ENCODE peak calls at places on chromosome 22, in nine cellular contexts. One of them, this sample, is unnamed.

GRCh38 chr22:35617137-35617755 is at the start of gene MB:
- DNase-seq in SK-MEL-5: no peak
- DNase-seq in RWPE1: no peak
- DNase-seq in posterior cingulate gyrus: no peak
- DNase-seq in HTR-8/SVneo: no peak
- DNase-seq in GM03348: no peak
- DNase-seq in stomach: no peak
- DNase-seq in EL: no peak
- DNase-seq in M059J: no peak
- DNase-seq in this sample: no peak

GRCh38 chr22:19612866-19613572 is 88.8 kb upstream of the CLDN5 start:
- DNase-seq in stomach: no peak
- DNase-seq in posterior cingulate gyrus: no peak
- DNase-seq in SK-MEL-5: no peak
- DNase-seq in HTR-8/SVneo: no peak
- DNase-seq in EL: no peak
- DNase-seq in M059J: no peak
- DNase-seq in GM03348: no peak
- DNase-seq in RWPE1: no peak
- DNase-seq in this sample: no peak

GRCh38 chr22:23496445-23496833 is 83.7 kb downstream of the IGLL1 start:
- DNase-seq in SK-MEL-5: no peak
- DNase-seq in EL: no peak
- DNase-seq in GM03348: peak
- DNase-seq in stomach: no peak
- DNase-seq in M059J: no peak
- DNase-seq in RWPE1: no peak
- DNase-seq in HTR-8/SVneo: no peak
- DNase-seq in posterior cingulate gyrus: no peak
- DNase-seq in this sample: no peak

GRCh38 chr22:19429950-19430889 is 1.3 kb downstream of the HIRA start:
- DNase-seq in EL: peak
- DNase-seq in stomach: peak
- DNase-seq in posterior cingulate gyrus: no peak
- DNase-seq in GM03348: peak
- DNase-seq in RWPE1: peak
- DNase-seq in HTR-8/SVneo: no peak
- DNase-seq in M059J: peak
- DNase-seq in SK-MEL-5: peak
- DNase-seq in this sample: peak

GRCh38 chr22:28514314-28514713 is 165.3 kb downstream of the TTC28 start:
- DNase-seq in HTR-8/SVneo: no peak
- DNase-seq in EL: no peak
- DNase-seq in SK-MEL-5: no peak
- DNase-seq in posterior cingulate gyrus: no peak
- DNase-seq in RWPE1: no peak
- DNase-seq in stomach: no peak
- DNase-seq in GM03348: peak
- DNase-seq in M059J: no peak
- DNase-seq in this sample: no peak

GRCh38 chr22:49869855-49870712 is 16.4 kb downstream of the ZBED4 start:
- DNase-seq in posterior cingulate gyrus: no peak
- DNase-seq in stomach: no peak
- DNase-seq in GM03348: no peak
- DNase-seq in HTR-8/SVneo: no peak
- DNase-seq in EL: no peak
- DNase-seq in SK-MEL-5: no peak
- DNase-seq in RWPE1: no peak
- DNase-seq in M059J: no peak
- DNase-seq in this sample: no peak

GRCh38 chr22:30285176-30285845 is 4.0 kb downstream of the CASTOR1 start:
- DNase-seq in posterior cingulate gyrus: no peak
- DNase-seq in SK-MEL-5: no peak
- DNase-seq in M059J: no peak
- DNase-seq in EL: no peak
- DNase-seq in RWPE1: no peak
- DNase-seq in HTR-8/SVneo: no peak
- DNase-seq in stomach: no peak
- DNase-seq in GM03348: no peak
- DNase-seq in this sample: no peak

GRCh38 chr22:42716649-42717127 is 4.0 kb downstream of the A4GALT start:
- DNase-seq in EL: no peak
- DNase-seq in SK-MEL-5: no peak
- DNase-seq in HTR-8/SVneo: no peak
- DNase-seq in RWPE1: no peak
- DNase-seq in GM03348: no peak
- DNase-seq in stomach: no peak
- DNase-seq in posterior cingulate gyrus: no peak
- DNase-seq in M059J: no peak
- DNase-seq in this sample: no peak

GRCh38 chr22:28029962-28030361 is 110.9 kb upstream of the PITPNB start:
- DNase-seq in GM03348: no peak
- DNase-seq in posterior cingulate gyrus: no peak
- DNase-seq in M059J: no peak
- DNase-seq in stomach: no peak
- DNase-seq in SK-MEL-5: no peak
- DNase-seq in HTR-8/SVneo: no peak
- DNase-seq in EL: no peak
- DNase-seq in RWPE1: no peak
- DNase-seq in this sample: no peak

GRCh38 chr22:31083923-31084810 is 3.0 kb downstream of the SMTN start:
- DNase-seq in posterior cingulate gyrus: no peak
- DNase-seq in SK-MEL-5: no peak
- DNase-seq in M059J: no peak
- DNase-seq in RWPE1: no peak
- DNase-seq in GM03348: no peak
- DNase-seq in EL: no peak
- DNase-seq in HTR-8/SVneo: no peak
- DNase-seq in stomach: no peak
- DNase-seq in this sample: no peak

GRCh38 chr22:48240165-48240934 is 1477.9 kb downstream of the TBC1D22A start:
- DNase-seq in M059J: no peak
- DNase-seq in HTR-8/SVneo: no peak
- DNase-seq in GM03348: no peak
- DNase-seq in RWPE1: no peak
- DNase-seq in posterior cingulate gyrus: no peak
- DNase-seq in stomach: peak
- DNase-seq in EL: no peak
- DNase-seq in SK-MEL-5: no peak
- DNase-seq in this sample: no peak

GRCh38 chr22:49046546-49047305 is 780.9 kb downstream of the BRD1 start:
- DNase-seq in RWPE1: no peak
- DNase-seq in HTR-8/SVneo: no peak
- DNase-seq in M059J: peak
- DNase-seq in stomach: no peak
- DNase-seq in EL: no peak
- DNase-seq in GM03348: no peak
- DNase-seq in posterior cingulate gyrus: peak
- DNase-seq in SK-MEL-5: peak
- DNase-seq in this sample: no peak

GRCh38 chr22:38462960-38463784 is 4.7 kb upstream of the KDELR3 start:
- DNase-seq in RWPE1: no peak
- DNase-seq in HTR-8/SVneo: no peak
- DNase-seq in stomach: no peak
- DNase-seq in posterior cingulate gyrus: no peak
- DNase-seq in SK-MEL-5: no peak
- DNase-seq in GM03348: no peak
- DNase-seq in EL: no peak
- DNase-seq in M059J: no peak
- DNase-seq in this sample: no peak

GRCh38 chr22:49967333-49968241 is 7.0 kb downstream of the PIM3 start:
- DNase-seq in SK-MEL-5: no peak
- DNase-seq in posterior cingulate gyrus: peak
- DNase-seq in stomach: peak
- DNase-seq in HTR-8/SVneo: no peak
- DNase-seq in M059J: no peak
- DNase-seq in RWPE1: no peak
- DNase-seq in GM03348: no peak
- DNase-seq in EL: no peak
- DNase-seq in this sample: no peak

GRCh38 chr22:49523374-49524008 is 304.2 kb downstream of the BRD1 start:
- DNase-seq in RWPE1: no peak
- DNase-seq in SK-MEL-5: no peak
- DNase-seq in GM03348: no peak
- DNase-seq in EL: no peak
- DNase-seq in M059J: no peak
- DNase-seq in stomach: no peak
- DNase-seq in posterior cingulate gyrus: no peak
- DNase-seq in HTR-8/SVneo: no peak
- DNase-seq in this sample: no peak

GRCh38 chr22:46578824-46579561 is 41.2 kb upstream of the GRAMD4 start:
- DNase-seq in RWPE1: no peak
- DNase-seq in EL: no peak
- DNase-seq in posterior cingulate gyrus: peak
- DNase-seq in GM03348: peak
- DNase-seq in M059J: no peak
- DNase-seq in SK-MEL-5: peak
- DNase-seq in HTR-8/SVneo: no peak
- DNase-seq in stomach: peak
- DNase-seq in this sample: no peak

GRCh38 chr22:46220921-46221320 is 29.2 kb downstream of the CDPF1 start:
- DNase-seq in HTR-8/SVneo: no peak
- DNase-seq in SK-MEL-5: no peak
- DNase-seq in RWPE1: no peak
- DNase-seq in posterior cingulate gyrus: no peak
- DNase-seq in GM03348: no peak
- DNase-seq in M059J: peak
- DNase-seq in EL: peak
- DNase-seq in stomach: no peak
- DNase-seq in this sample: no peak

GRCh38 chr22:36928826-36929535 is 15.6 kb downstream of the CSF2RB start:
- DNase-seq in posterior cingulate gyrus: no peak
- DNase-seq in EL: peak
- DNase-seq in GM03348: no peak
- DNase-seq in SK-MEL-5: no peak
- DNase-seq in stomach: no peak
- DNase-seq in HTR-8/SVneo: no peak
- DNase-seq in M059J: no peak
- DNase-seq in RWPE1: no peak
- DNase-seq in this sample: no peak

GRCh38 chr22:26737262-26737661 is 79.9 kb downstream of the MIAT start:
- DNase-seq in stomach: no peak
- DNase-seq in GM03348: peak
- DNase-seq in RWPE1: no peak
- DNase-seq in HTR-8/SVneo: no peak
- DNase-seq in M059J: no peak
- DNase-seq in posterior cingulate gyrus: no peak
- DNase-seq in SK-MEL-5: no peak
- DNase-seq in EL: no peak
- DNase-seq in this sample: no peak

GRCh38 chr22:44963055-44963454 is 46.8 kb downstream of the PHF21B start:
- DNase-seq in GM03348: no peak
- DNase-seq in SK-MEL-5: no peak
- DNase-seq in RWPE1: no peak
- DNase-seq in HTR-8/SVneo: no peak
- DNase-seq in posterior cingulate gyrus: no peak
- DNase-seq in EL: no peak
- DNase-seq in stomach: no peak
- DNase-seq in M059J: no peak
- DNase-seq in this sample: no peak

GRCh38 chr22:46070722-46071450 is 79.4 kb upstream of the PPARA start:
- DNase-seq in GM03348: peak
- DNase-seq in SK-MEL-5: peak
- DNase-seq in EL: peak
- DNase-seq in stomach: peak
- DNase-seq in M059J: no peak
- DNase-seq in posterior cingulate gyrus: peak
- DNase-seq in RWPE1: no peak
- DNase-seq in HTR-8/SVneo: peak
- DNase-seq in this sample: no peak

GRCh38 chr22:23398701-23399366 is 181.3 kb downstream of the IGLL1 start:
- DNase-seq in RWPE1: no peak
- DNase-seq in M059J: no peak
- DNase-seq in posterior cingulate gyrus: no peak
- DNase-seq in GM03348: no peak
- DNase-seq in HTR-8/SVneo: no peak
- DNase-seq in EL: no peak
- DNase-seq in stomach: no peak
- DNase-seq in SK-MEL-5: no peak
- DNase-seq in this sample: no peak

GRCh38 chr22:27241430-27242110 is 560.0 kb downstream of the MN1 start:
- DNase-seq in M059J: peak
- DNase-seq in EL: no peak
- DNase-seq in RWPE1: no peak
- DNase-seq in SK-MEL-5: no peak
- DNase-seq in GM03348: peak
- DNase-seq in HTR-8/SVneo: no peak
- DNase-seq in stomach: peak
- DNase-seq in posterior cingulate gyrus: peak
- DNase-seq in this sample: no peak

GRCh38 chr22:35641494-35642120 is 6.6 kb upstream of the APOL6 start:
- DNase-seq in posterior cingulate gyrus: no peak
- DNase-seq in RWPE1: no peak
- DNase-seq in stomach: no peak
- DNase-seq in SK-MEL-5: no peak
- DNase-seq in M059J: no peak
- DNase-seq in EL: no peak
- DNase-seq in HTR-8/SVneo: no peak
- DNase-seq in GM03348: no peak
- DNase-seq in this sample: no peak

GRCh38 chr22:38697055-38697980 is 3.4 kb downstream of the JOSD1 start:
- DNase-seq in stomach: peak
- DNase-seq in SK-MEL-5: no peak
- DNase-seq in GM03348: no peak
- DNase-seq in M059J: peak
- DNase-seq in EL: peak
- DNase-seq in RWPE1: no peak
- DNase-seq in HTR-8/SVneo: no peak
- DNase-seq in posterior cingulate gyrus: no peak
- DNase-seq in this sample: no peak

GRCh38 chr22:19674129-19674928 is 40.0 kb upstream of the SEPTIN5 start:
- DNase-seq in posterior cingulate gyrus: no peak
- DNase-seq in EL: no peak
- DNase-seq in HTR-8/SVneo: no peak
- DNase-seq in GM03348: no peak
- DNase-seq in RWPE1: no peak
- DNase-seq in SK-MEL-5: peak
- DNase-seq in M059J: no peak
- DNase-seq in stomach: no peak
- DNase-seq in this sample: no peak

GRCh38 chr22:19853879-19854777 is 546 bp downstream of the GNB1L start:
- DNase-seq in HTR-8/SVneo: no peak
- DNase-seq in GM03348: peak
- DNase-seq in stomach: peak
- DNase-seq in RWPE1: no peak
- DNase-seq in EL: no peak
- DNase-seq in M059J: no peak
- DNase-seq in SK-MEL-5: no peak
- DNase-seq in posterior cingulate gyrus: no peak
- DNase-seq in this sample: no peak

GRCh38 chr22:22598144-22598543 is 39.1 kb upstream of the PRAME start:
- DNase-seq in posterior cingulate gyrus: no peak
- DNase-seq in SK-MEL-5: no peak
- DNase-seq in stomach: no peak
- DNase-seq in GM03348: no peak
- DNase-seq in M059J: no peak
- DNase-seq in RWPE1: no peak
- DNase-seq in EL: no peak
- DNase-seq in HTR-8/SVneo: no peak
- DNase-seq in this sample: no peak

GRCh38 chr22:48900327-48900597 is 927.4 kb downstream of the BRD1 start:
- DNase-seq in HTR-8/SVneo: no peak
- DNase-seq in GM03348: no peak
- DNase-seq in EL: no peak
- DNase-seq in stomach: no peak
- DNase-seq in M059J: no peak
- DNase-seq in RWPE1: no peak
- DNase-seq in posterior cingulate gyrus: no peak
- DNase-seq in SK-MEL-5: no peak
- DNase-seq in this sample: no peak

GRCh38 chr22:25542720-25543402 is 21.6 kb upstream of the GRK3 start:
- DNase-seq in RWPE1: no peak
- DNase-seq in M059J: no peak
- DNase-seq in HTR-8/SVneo: no peak
- DNase-seq in GM03348: no peak
- DNase-seq in EL: no peak
- DNase-seq in posterior cingulate gyrus: no peak
- DNase-seq in SK-MEL-5: no peak
- DNase-seq in stomach: no peak
- DNase-seq in this sample: no peak

GRCh38 chr22:44484618-44485017 is 13.4 kb downstream of the RTL6 start:
- DNase-seq in M059J: no peak
- DNase-seq in GM03348: no peak
- DNase-seq in posterior cingulate gyrus: no peak
- DNase-seq in EL: no peak
- DNase-seq in stomach: no peak
- DNase-seq in HTR-8/SVneo: no peak
- DNase-seq in SK-MEL-5: no peak
- DNase-seq in RWPE1: no peak
- DNase-seq in this sample: no peak